ENCODE peak calls at places on chromosomes 16 and 17, in nine cellular contexts. F, X, S, H, L, T, Q, D and I are unnamed samples.
A peak's percentile ranks its signal among the peaks of the same experiment; 100 is the strongest.

GRCh38 chr16:86241681-86242080 is 268.6 kb upstream of the FOXF1 start:
- DNase-seq in H (no peak), D (no peak), X (no peak), Q (no peak), F (no peak), S (no peak), L (no peak), T (no peak), I (no peak)

GRCh38 chr17:49910094-49910857 is 58.7 kb upstream of the DLX4 start:
- DNase-seq in F (no peak), D (peak; percentile 54), X (no peak), L (no peak), T (no peak), H (no peak), Q (peak; percentile 55), S (no peak), I (no peak)

GRCh38 chr17:31401456-31402254 is 10.2 kb downstream of the RAB11FIP4 start:
- DNase-seq in T (no peak), S (no peak), F (no peak), X (no peak), L (no peak), H (no peak), Q (no peak), D (no peak), I (no peak)

GRCh38 chr17:60615840-60616239 is 15.8 kb downstream of the PPM1D start:
- DNase-seq in T (no peak), Q (no peak), D (no peak), X (no peak), L (no peak), H (no peak), F (no peak), S (no peak), I (no peak)

GRCh38 chr17:79064026-79064425 is 10.6 kb upstream of the ENGASE start:
- DNase-seq in D (no peak), T (no peak), L (no peak), S (no peak), X (no peak), H (no peak), F (no peak), Q (no peak), I (no peak)

GRCh38 chr17:78361227-78361683 is 1.4 kb upstream of the SOCS3 start:
- DNase-seq in F (no peak), X (no peak), H (no peak), S (no peak), L (no peak), Q (no peak), T (no peak), D (no peak), I (no peak)

GRCh38 chr17:65235284-65235683 is 98.1 kb downstream of the RGS9 start:
- DNase-seq in T (no peak), S (no peak), Q (no peak), D (no peak), H (no peak), X (no peak), L (no peak), F (no peak), I (no peak)

GRCh38 chr17:31428111-31428510 is 36.6 kb downstream of the RAB11FIP4 start:
- DNase-seq in H (no peak), F (no peak), T (no peak), Q (no peak), X (no peak), D (no peak), L (no peak), S (no peak), I (no peak)

GRCh38 chr16:71467810-71468209 is 5.8 kb upstream of the ZNF23 start:
- DNase-seq in H (peak; percentile 38), X (peak; percentile 45), T (peak; percentile 41), S (peak; percentile 18), F (no peak), D (peak; percentile 45), L (peak; percentile 75), Q (no peak), I (no peak)

GRCh38 chr17:8941980-8942617 is 23.4 kb downstream of the PIK3R5 start:
- DNase-seq in T (no peak), D (peak; percentile 77), X (peak; percentile 67), Q (no peak), H (no peak), F (no peak), L (no peak), S (no peak), I (no peak)

GRCh38 chr16:66903544-66904427 is 14.9 kb downstream of the CDH16 start:
- DNase-seq in F (no peak), D (no peak), S (no peak), L (no peak), Q (peak; percentile 2), X (no peak), H (no peak), T (peak; percentile 27), I (peak; percentile 7)

GRCh38 chr17:58278661-58279015 is 2.1 kb downstream of the MPO start:
- DNase-seq in Q (no peak), L (no peak), F (no peak), X (no peak), S (no peak), D (no peak), T (no peak), H (no peak), I (no peak)

GRCh38 chr16:77297996-77298637 is 98.9 kb downstream of the SYCE1L start:
- DNase-seq in X (no peak), F (no peak), H (peak; percentile 49), S (no peak), T (no peak), D (no peak), Q (no peak), L (no peak), I (no peak)

GRCh38 chr16:15539197-15539596 is 103.8 kb downstream of the MARF1 start:
- DNase-seq in L (no peak), H (no peak), D (no peak), F (no peak), Q (no peak), S (no peak), X (no peak), T (peak; percentile 26), I (no peak)

GRCh38 chr16:29978564-29979270 is 5.0 kb downstream of the TAOK2 start:
- DNase-seq in H (no peak), D (no peak), S (no peak), F (no peak), Q (no peak), L (no peak), X (no peak), T (no peak), I (peak; percentile 32)

GRCh38 chr17:8894673-8895578 is 27.5 kb upstream of the PIK3R6 start:
- DNase-seq in T (peak; percentile 55), Q (peak; percentile 93), F (peak; percentile 41), X (no peak), S (no peak), D (peak; percentile 77), L (peak; percentile 82), H (peak; percentile 69), I (no peak)

GRCh38 chr17:56416682-56417351 is 176.7 kb upstream of the NOG start:
- DNase-seq in F (no peak), T (no peak), X (no peak), D (no peak), H (no peak), S (no peak), L (no peak), Q (no peak), I (no peak)

GRCh38 chr17:47223007-47223406 is 13.9 kb downstream of the MYL4 start:
- DNase-seq in Q (no peak), H (no peak), X (no peak), T (no peak), F (no peak), L (peak; percentile 22), D (no peak), S (no peak), I (no peak)